ENCODE peak calls at places on chromosomes 6 and 20, in nine cellular contexts. X, I, Q, W, R, C, J, B and F are unnamed samples.

GRCh38 chr20:57746832-57747404 is 37.1 kb upstream of the PMEPA1 start:
- DNase-seq in R (no peak), C (no peak), X (no peak), W (no peak), Q (no peak), I (no peak), B (no peak), J (no peak), F (no peak)

GRCh38 chr6:3137057-3137777 is 18.7 kb downstream of the BPHL start:
- DNase-seq in R (no peak), Q (no peak), C (no peak), I (no peak), B (no peak), W (no peak), J (no peak), X (no peak), F (no peak)

GRCh38 chr6:106064103-106064502 is 22.0 kb upstream of the PRDM1 start:
- DNase-seq in R (no peak), W (no peak), J (no peak), Q (no peak), B (no peak), C (no peak), I (no peak), X (no peak), F (no peak)

GRCh38 chr6:44268095-44268628 is 2.1 kb upstream of the TMEM151B start:
- DNase-seq in X (peak; percentile 49), Q (peak; percentile 86), J (peak; percentile 31), W (peak; percentile 73), R (peak; percentile 75), B (no peak), I (no peak), C (peak; percentile 60), F (peak; percentile 63)

GRCh38 chr20:51315390-51315789 is 227.1 kb downstream of the NFATC2 start:
- DNase-seq in I (no peak), J (no peak), Q (no peak), X (no peak), B (no peak), R (no peak), C (no peak), W (no peak), F (no peak)

GRCh38 chr6:122653094-122653493 is 42.9 kb downstream of the PKIB start:
- DNase-seq in B (no peak), W (no peak), C (no peak), X (no peak), I (peak; percentile 72), R (no peak), J (no peak), Q (no peak), F (no peak)

GRCh38 chr6:108562503-108562993 is 1.8 kb downstream of the FOXO3 start:
- DNase-seq in X (no peak), Q (peak; percentile 74), C (no peak), W (peak; percentile 63), B (no peak), I (peak; percentile 85), R (peak; percentile 45), J (peak; percentile 69), F (no peak)

GRCh38 chr6:18598865-18599264 is 211.7 kb downstream of the RNF144B start:
- DNase-seq in J (no peak), W (no peak), X (no peak), R (no peak), C (no peak), B (no peak), Q (no peak), I (no peak), F (no peak)

GRCh38 chr6:30544666-30545272 is 11.5 kb downstream of the GNL1 start:
- DNase-seq in W (no peak), I (peak; percentile 72), C (no peak), B (no peak), Q (no peak), X (peak; percentile 48), J (no peak), R (peak; percentile 14), F (no peak)

GRCh38 chr6:79466222-79466834 is 70.9 kb downstream of the LCA5 start:
- DNase-seq in Q (no peak), B (no peak), I (no peak), J (no peak), X (no peak), R (no peak), C (no peak), W (no peak), F (no peak)

GRCh38 chr6:165091121-165091785 is 218.2 kb downstream of the C6orf118 start:
- DNase-seq in I (peak; percentile 38), X (no peak), W (no peak), R (peak; percentile 14), C (no peak), B (peak; percentile 70), Q (no peak), J (no peak), F (no peak)

GRCh38 chr6:40719671-40720374 is 132.7 kb upstream of the LRFN2 start:
- DNase-seq in R (no peak), J (no peak), I (peak; percentile 68), X (no peak), W (peak; percentile 17), Q (peak; percentile 13), C (no peak), B (no peak), F (no peak)

GRCh38 chr6:113596907-113597583 is 260.1 kb upstream of the MARCKS start:
- DNase-seq in R (peak; percentile 15), B (peak; percentile 38), J (no peak), W (no peak), X (no peak), Q (no peak), C (no peak), I (no peak), F (peak; percentile 55)

GRCh38 chr20:2984956-2985661 is 58.3 kb upstream of the GNRH2 start:
- DNase-seq in B (peak; percentile 12), I (peak; percentile 54), Q (no peak), R (no peak), C (no peak), X (no peak), J (no peak), W (no peak), F (no peak)

GRCh38 chr6:165659945-165660862 is 2.8 kb downstream of the PDE10A start:
- DNase-seq in J (no peak), Q (peak; percentile 47), B (no peak), I (no peak), C (no peak), X (no peak), R (peak; percentile 54), W (peak; percentile 38), F (no peak)

GRCh38 chr6:74873911-74874310 is 331.9 kb downstream of the COL12A1 start:
- DNase-seq in Q (no peak), W (no peak), R (no peak), I (no peak), X (no peak), B (no peak), J (no peak), C (no peak), F (no peak)

GRCh38 chr6:11392778-11393507 is 144.6 kb upstream of the TMEM170B start:
- DNase-seq in X (no peak), C (no peak), W (no peak), B (no peak), Q (no peak), J (peak; percentile 71), R (no peak), I (no peak), F (no peak)

GRCh38 chr20:24917797-24918578 is 31.1 kb upstream of the CST7 start:
- DNase-seq in R (peak; percentile 85), X (peak; percentile 41), I (peak; percentile 60), B (no peak), J (peak; percentile 74), Q (peak; percentile 81), C (peak; percentile 34), W (peak; percentile 75), F (peak; percentile 69)

GRCh38 chr20:56706867-56707360 is 77.8 kb downstream of the TFAP2C start:
- DNase-seq in W (no peak), B (no peak), R (no peak), Q (no peak), X (no peak), J (no peak), C (no peak), I (peak; percentile 58), F (no peak)

GRCh38 chr6:78565997-78566396 is 301.4 kb upstream of the IRAK1BP1 start:
- DNase-seq in B (no peak), C (no peak), R (no peak), X (no peak), W (no peak), I (no peak), Q (no peak), J (no peak), F (no peak)

GRCh38 chr6:37565267-37566208 is 65.8 kb upstream of the CCDC167 start:
- DNase-seq in B (no peak), W (peak; percentile 63), C (no peak), R (peak; percentile 64), X (no peak), J (peak; percentile 30), I (no peak), Q (peak; percentile 79), F (peak; percentile 44)